ENCODE peak calls at places on chromosomes 16 and 17, in five cellular contexts. One of them, this sample, is unnamed.
A peak's percentile ranks its signal among the peaks of the same experiment; 100 is the strongest.

GRCh38 chr17:18102640-18103039 is 5.9 kb upstream of the MYO15A start:
- DNase-seq in spleen: no peak
- DNase-seq in fibroblast of lung: no peak
- DNase-seq in A673: no peak
- DNase-seq in lower lobe of right lung: no peak
- DNase-seq in this sample: no peak

GRCh38 chr17:59010026-59010425 is 96.7 kb downstream of the TRIM37 start:
- DNase-seq in spleen: no peak
- DNase-seq in fibroblast of lung: no peak
- DNase-seq in A673: no peak
- DNase-seq in lower lobe of right lung: no peak
- DNase-seq in this sample: no peak

GRCh38 chr17:82957961-82958491 is 118.2 kb upstream of the ZNF750 start:
- DNase-seq in spleen: peak; percentile 51
- DNase-seq in fibroblast of lung: no peak
- DNase-seq in A673: no peak
- DNase-seq in lower lobe of right lung: no peak
- DNase-seq in this sample: no peak

GRCh38 chr16:27386674-27387073 is 15.3 kb upstream of the IL21R start:
- DNase-seq in spleen: no peak
- DNase-seq in fibroblast of lung: no peak
- DNase-seq in A673: no peak
- DNase-seq in lower lobe of right lung: no peak
- DNase-seq in this sample: no peak

GRCh38 chr16:24748242-24748641 is 18.8 kb downstream of the TNRC6A start:
- DNase-seq in spleen: no peak
- DNase-seq in fibroblast of lung: peak; percentile 94
- DNase-seq in A673: peak; percentile 67
- DNase-seq in lower lobe of right lung: no peak
- DNase-seq in this sample: peak; percentile 47

GRCh38 chr16:85057212-85057889 is 29.8 kb downstream of the KIAA0513 start:
- DNase-seq in spleen: no peak
- DNase-seq in fibroblast of lung: no peak
- DNase-seq in A673: no peak
- DNase-seq in lower lobe of right lung: no peak
- DNase-seq in this sample: no peak

GRCh38 chr17:55219939-55220338 is 44.8 kb upstream of the HLF start:
- DNase-seq in spleen: no peak
- DNase-seq in fibroblast of lung: peak; percentile 36
- DNase-seq in A673: no peak
- DNase-seq in lower lobe of right lung: no peak
- DNase-seq in this sample: no peak

GRCh38 chr17:73613947-73614655 is 30.1 kb downstream of the SDK2 start:
- DNase-seq in spleen: no peak
- DNase-seq in fibroblast of lung: no peak
- DNase-seq in A673: no peak
- DNase-seq in lower lobe of right lung: no peak
- DNase-seq in this sample: no peak

GRCh38 chr16:12082207-12082606 is 105.7 kb downstream of the SNX29 start:
- DNase-seq in spleen: no peak
- DNase-seq in fibroblast of lung: no peak
- DNase-seq in A673: no peak
- DNase-seq in lower lobe of right lung: peak; percentile 24
- DNase-seq in this sample: peak; percentile 29

GRCh38 chr16:15853021-15853420 is 3.8 kb downstream of the MYH11 start:
- DNase-seq in spleen: no peak
- DNase-seq in fibroblast of lung: no peak
- DNase-seq in A673: no peak
- DNase-seq in lower lobe of right lung: no peak
- DNase-seq in this sample: no peak

GRCh38 chr16:85986931-85987749 is 88.2 kb downstream of the IRF8 start:
- DNase-seq in spleen: peak; percentile 73
- DNase-seq in fibroblast of lung: no peak
- DNase-seq in A673: peak; percentile 23
- DNase-seq in lower lobe of right lung: no peak
- DNase-seq in this sample: no peak

GRCh38 chr17:80927791-80928216 is 63.8 kb upstream of the CHMP6 start:
- DNase-seq in spleen: peak; percentile 35
- DNase-seq in fibroblast of lung: no peak
- DNase-seq in A673: peak; percentile 14
- DNase-seq in lower lobe of right lung: no peak
- DNase-seq in this sample: no peak

GRCh38 chr17:7405413-7405881 is 1.6 kb upstream of the TMEM256 start:
- DNase-seq in spleen: no peak
- DNase-seq in fibroblast of lung: no peak
- DNase-seq in A673: peak; percentile 42
- DNase-seq in lower lobe of right lung: no peak
- DNase-seq in this sample: no peak

GRCh38 chr17:8387914-8388651 is 5.1 kb upstream of the RPL26 start:
- DNase-seq in spleen: no peak
- DNase-seq in fibroblast of lung: no peak
- DNase-seq in A673: no peak
- DNase-seq in lower lobe of right lung: no peak
- DNase-seq in this sample: no peak

GRCh38 chr16:62068747-62069146 is 32.5 kb upstream of the CDH8 start:
- DNase-seq in spleen: no peak
- DNase-seq in fibroblast of lung: no peak
- DNase-seq in A673: no peak
- DNase-seq in lower lobe of right lung: no peak
- DNase-seq in this sample: no peak

GRCh38 chr16:14296663-14297062 is 225.5 kb downstream of the MRTFB start:
- DNase-seq in spleen: no peak
- DNase-seq in fibroblast of lung: no peak
- DNase-seq in A673: no peak
- DNase-seq in lower lobe of right lung: no peak
- DNase-seq in this sample: no peak

GRCh38 chr16:87968541-87968940 is 17.3 kb downstream of the BANP start:
- DNase-seq in spleen: no peak
- DNase-seq in fibroblast of lung: peak; percentile 58
- DNase-seq in A673: no peak
- DNase-seq in lower lobe of right lung: no peak
- DNase-seq in this sample: peak; percentile 65

GRCh38 chr17:27526603-27527002 is 70.4 kb downstream of the KSR1 start:
- DNase-seq in spleen: peak; percentile 86
- DNase-seq in fibroblast of lung: peak; percentile 51
- DNase-seq in A673: peak; percentile 30
- DNase-seq in lower lobe of right lung: peak; percentile 78
- DNase-seq in this sample: no peak

GRCh38 chr16:11393366-11393765 is 48.1 kb downstream of the RMI2 start:
- DNase-seq in spleen: peak; percentile 60
- DNase-seq in fibroblast of lung: no peak
- DNase-seq in A673: no peak
- DNase-seq in lower lobe of right lung: peak; percentile 35
- DNase-seq in this sample: peak; percentile 24

GRCh38 chr16:54282202-54282922 is 4.2 kb downstream of the IRX3 start:
- DNase-seq in spleen: no peak
- DNase-seq in fibroblast of lung: no peak
- DNase-seq in A673: peak; percentile 60
- DNase-seq in lower lobe of right lung: peak; percentile 78
- DNase-seq in this sample: peak; percentile 58

GRCh38 chr17:61488878-61489718 is 36.9 kb downstream of the TBX4 start:
- DNase-seq in spleen: no peak
- DNase-seq in fibroblast of lung: no peak
- DNase-seq in A673: no peak
- DNase-seq in lower lobe of right lung: no peak
- DNase-seq in this sample: no peak
- H3K4me1 ChIP-seq in spleen: no peaks in the 10 kb centered on the region
- H3K4me1 ChIP-seq in fibroblast of lung: peaks cover 29% of the 10 kb centered on the region
- H3K4me1 ChIP-seq in A673: no peaks in the 10 kb centered on the region
- H3K4me1 ChIP-seq in lower lobe of right lung: no peaks in the 10 kb centered on the region
- H3K4me1 ChIP-seq in this sample: no peaks in the 10 kb centered on the region

GRCh38 chr17:78973196-78973595 is 6.5 kb downstream of the LGALS3BP start:
- DNase-seq in spleen: no peak
- DNase-seq in fibroblast of lung: no peak
- DNase-seq in A673: no peak
- DNase-seq in lower lobe of right lung: no peak
- DNase-seq in this sample: no peak
- H3K4me1 ChIP-seq in spleen: peaks cover 13% of the 10 kb centered on the region
- H3K4me1 ChIP-seq in fibroblast of lung: peaks cover 20% of the 10 kb centered on the region
- H3K4me1 ChIP-seq in A673: peaks cover 25% of the 10 kb centered on the region
- H3K4me1 ChIP-seq in lower lobe of right lung: peaks cover 66% of the 10 kb centered on the region
- H3K4me1 ChIP-seq in this sample: no peaks in the 10 kb centered on the region

GRCh38 chr17:48051706-48052486 is 3.7 kb downstream of the NFE2L1 start:
- DNase-seq in spleen: peak; percentile 50
- DNase-seq in fibroblast of lung: peak; percentile 85
- DNase-seq in A673: peak; percentile 39
- DNase-seq in lower lobe of right lung: no peak
- DNase-seq in this sample: peak; percentile 71

GRCh38 chr17:48053758-48054237 is 5.6 kb downstream of the NFE2L1 start:
- DNase-seq in spleen: no peak
- DNase-seq in fibroblast of lung: no peak
- DNase-seq in A673: no peak
- DNase-seq in lower lobe of right lung: no peak
- DNase-seq in this sample: no peak

GRCh38 chr17:48048321-48049140 is at the start of gene NFE2L1:
- DNase-seq in spleen: no peak
- DNase-seq in fibroblast of lung: peak; percentile 96
- DNase-seq in A673: peak; percentile 59
- DNase-seq in lower lobe of right lung: peak; percentile 93
- DNase-seq in this sample: peak; percentile 96

GRCh38 chr17:48052956-48053757 is 5.0 kb downstream of the NFE2L1 start:
- DNase-seq in spleen: peak; percentile 78
- DNase-seq in fibroblast of lung: peak; percentile 47
- DNase-seq in A673: peak; percentile 81
- DNase-seq in lower lobe of right lung: peak; percentile 59
- DNase-seq in this sample: peak; percentile 61

DNA sequence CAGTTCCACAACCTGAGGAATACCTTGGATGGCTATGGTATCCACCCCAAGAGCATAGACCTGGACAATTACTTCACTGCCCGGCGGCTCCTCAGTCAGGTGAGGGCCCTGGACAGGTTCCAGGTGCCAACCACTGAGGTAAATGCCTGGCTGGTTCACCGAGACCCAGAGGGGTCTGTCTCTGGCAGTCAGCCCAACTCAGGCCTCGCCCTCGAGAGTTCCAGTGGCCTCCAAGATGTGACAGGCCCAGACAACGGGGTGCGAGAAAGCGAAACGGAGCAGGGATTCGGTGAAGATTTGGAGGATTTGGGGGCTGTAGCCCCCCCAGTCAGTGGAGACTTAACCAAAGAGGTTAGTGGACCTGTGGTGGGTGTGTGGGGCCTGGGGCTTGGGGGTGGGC is 3.1 kb downstream of the NFE2L1 start:
- DNase-seq in spleen: peak; percentile 73
- DNase-seq in fibroblast of lung: no peak
- DNase-seq in A673: no peak
- DNase-seq in lower lobe of right lung: no peak
- DNase-seq in this sample: no peak
- H3K4me1 ChIP-seq in spleen: peaks cover 64% of the 10 kb centered on the region
- H3K4me1 ChIP-seq in fibroblast of lung: peaks cover 34% of the 10 kb centered on the region
- H3K4me1 ChIP-seq in A673: peaks cover 75% of the 10 kb centered on the region
- H3K4me1 ChIP-seq in lower lobe of right lung: peaks cover 80% of the 10 kb centered on the region
- H3K4me1 ChIP-seq in this sample: peaks cover 11% of the 10 kb centered on the region

GRCh38 chr17:41505836-41506767 is 690 bp upstream of the KRT13 start:
- DNase-seq in spleen: no peak
- DNase-seq in fibroblast of lung: no peak
- DNase-seq in A673: no peak
- DNase-seq in lower lobe of right lung: peak; percentile 47
- DNase-seq in this sample: no peak

GRCh38 chr17:41510251-41511065 is 5.0 kb upstream of the KRT13 start:
- DNase-seq in spleen: no peak
- DNase-seq in fibroblast of lung: no peak
- DNase-seq in A673: no peak
- DNase-seq in lower lobe of right lung: no peak
- DNase-seq in this sample: no peak

GRCh38 chr17:41505007-41505835 is at the start of gene KRT13:
- DNase-seq in spleen: no peak
- DNase-seq in fibroblast of lung: no peak
- DNase-seq in A673: no peak
- DNase-seq in lower lobe of right lung: peak; percentile 36
- DNase-seq in this sample: no peak

GRCh38 chr17:41504126-41504977 is 1.1 kb downstream of the KRT13 start:
- DNase-seq in spleen: no peak
- DNase-seq in fibroblast of lung: no peak
- DNase-seq in A673: no peak
- DNase-seq in lower lobe of right lung: no peak
- DNase-seq in this sample: no peak

GRCh38 chr17:41507315-41507880 is 2.0 kb upstream of the KRT13 start:
- DNase-seq in spleen: no peak
- DNase-seq in fibroblast of lung: no peak
- DNase-seq in A673: no peak
- DNase-seq in lower lobe of right lung: no peak
- DNase-seq in this sample: no peak
- H3K4me1 ChIP-seq in spleen: no peaks in the 10 kb centered on the region
- H3K4me1 ChIP-seq in fibroblast of lung: no peaks in the 10 kb centered on the region
- H3K4me1 ChIP-seq in A673: no peaks in the 10 kb centered on the region
- H3K4me1 ChIP-seq in lower lobe of right lung: no peaks in the 10 kb centered on the region
- H3K4me1 ChIP-seq in this sample: no peaks in the 10 kb centered on the region

GRCh38 chr16:972316-973002 is 1.7 kb upstream of the LMF1 start:
- DNase-seq in spleen: peak; percentile 72
- DNase-seq in fibroblast of lung: no peak
- DNase-seq in A673: no peak
- DNase-seq in lower lobe of right lung: no peak
- DNase-seq in this sample: no peak

GRCh38 chr16:973366-973765 is 2.6 kb upstream of the LMF1 start:
- DNase-seq in spleen: no peak
- DNase-seq in fibroblast of lung: no peak
- DNase-seq in A673: no peak
- DNase-seq in lower lobe of right lung: no peak
- DNase-seq in this sample: no peak

GRCh38 chr16:971582-971905 is 760 bp upstream of the LMF1 start:
- DNase-seq in spleen: no peak
- DNase-seq in fibroblast of lung: no peak
- DNase-seq in A673: no peak
- DNase-seq in lower lobe of right lung: no peak
- DNase-seq in this sample: no peak

GRCh38 chr16:970766-971581 is at the start of gene LMF1:
- DNase-seq in spleen: peak; percentile 99
- DNase-seq in fibroblast of lung: peak; percentile 86
- DNase-seq in A673: peak; percentile 90
- DNase-seq in lower lobe of right lung: peak; percentile 94
- DNase-seq in this sample: peak; percentile 95

GRCh38 chr16:971981-972315 is 1.2 kb upstream of the LMF1 start:
- DNase-seq in spleen: no peak
- DNase-seq in fibroblast of lung: no peak
- DNase-seq in A673: no peak
- DNase-seq in lower lobe of right lung: no peak
- DNase-seq in this sample: no peak
- H3K4me1 ChIP-seq in spleen: peaks cover 10% of the 10 kb centered on the region
- H3K4me1 ChIP-seq in fibroblast of lung: peaks cover 2% of the 10 kb centered on the region
- H3K4me1 ChIP-seq in A673: peaks cover 12% of the 10 kb centered on the region
- H3K4me1 ChIP-seq in lower lobe of right lung: peaks cover 12% of the 10 kb centered on the region
- H3K4me1 ChIP-seq in this sample: no peaks in the 10 kb centered on the region

GRCh38 chr17:39765766-39766165 is 28.0 kb downstream of the GRB7 start:
- DNase-seq in spleen: no peak
- DNase-seq in fibroblast of lung: no peak
- DNase-seq in A673: no peak
- DNase-seq in lower lobe of right lung: no peak
- DNase-seq in this sample: no peak
- H3K4me1 ChIP-seq in spleen: peaks cover 19% of the 10 kb centered on the region
- H3K4me1 ChIP-seq in fibroblast of lung: peaks cover 2% of the 10 kb centered on the region
- H3K4me1 ChIP-seq in A673: no peaks in the 10 kb centered on the region
- H3K4me1 ChIP-seq in lower lobe of right lung: no peaks in the 10 kb centered on the region
- H3K4me1 ChIP-seq in this sample: no peaks in the 10 kb centered on the region

DNA sequence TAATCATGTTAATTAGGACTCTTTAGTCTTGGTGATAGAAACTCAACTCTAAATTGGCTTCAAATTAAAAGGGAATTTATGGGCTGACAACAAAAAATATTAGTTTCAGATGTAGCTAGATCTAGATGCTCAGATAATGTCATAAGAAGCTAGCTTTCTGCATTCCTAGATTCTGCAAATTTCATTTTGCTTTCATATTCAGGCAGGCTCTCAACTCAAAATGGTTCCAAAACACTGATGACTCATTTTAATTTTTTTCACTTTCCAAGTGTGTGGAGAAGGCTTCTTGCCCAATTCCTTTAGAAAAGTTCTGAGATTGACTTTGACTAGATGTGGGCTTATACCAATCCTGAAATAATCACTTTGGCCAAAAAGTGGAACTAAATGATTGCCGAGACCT is 236.7 kb upstream of the GOT2 start:
- DNase-seq in spleen: no peak
- DNase-seq in fibroblast of lung: peak; percentile 28
- DNase-seq in A673: no peak
- DNase-seq in lower lobe of right lung: no peak
- DNase-seq in this sample: no peak
- H3K4me1 ChIP-seq in spleen: no peaks in the 10 kb centered on the region
- H3K4me1 ChIP-seq in fibroblast of lung: no peaks in the 10 kb centered on the region
- H3K4me1 ChIP-seq in A673: no peaks in the 10 kb centered on the region
- H3K4me1 ChIP-seq in lower lobe of right lung: no peaks in the 10 kb centered on the region
- H3K4me1 ChIP-seq in this sample: no peaks in the 10 kb centered on the region